ENCODE peak calls at places on chromosomes 1 and 21, in four cellular contexts. Z, O, N and G are unnamed samples.

GRCh38 chr21:38291875-38292274 is 35.1 kb downstream of the KCNJ15 start:
- DNase-seq in Z (no peak), O (no peak), N (no peak), G (no peak)

GRCh38 chr1:32337855-32338636 is 2.0 kb upstream of the MARCKSL1 start:
- DNase-seq in Z (peak; percentile 83), O (no peak), N (no peak), G (no peak)

GRCh38 chr1:30737357-30738039 is 14.1 kb upstream of the MATN1 start:
- DNase-seq in Z (no peak), O (no peak), N (no peak), G (no peak)

GRCh38 chr1:199821029-199821779 is 206.3 kb upstream of the NR5A2 start:
- DNase-seq in Z (no peak), O (no peak), N (no peak), G (no peak)

GRCh38 chr1:62612770-62613169 is 15.4 kb downstream of the ANGPTL3 start:
- DNase-seq in Z (no peak), O (no peak), N (no peak), G (no peak)

GRCh38 chr1:38865112-38865715 is 5.6 kb upstream of the RRAGC start:
- DNase-seq in Z (no peak), O (no peak), N (no peak), G (no peak)

GRCh38 chr1:75725256-75725655 is 747 bp downstream of the ACADM start:
- DNase-seq in Z (no peak), O (no peak), N (no peak), G (no peak)

GRCh38 chr1:98555814-98556213 is 105.7 kb upstream of the SNX7 start:
- DNase-seq in Z (no peak), O (no peak), N (no peak), G (no peak)

GRCh38 chr21:26964379-26964778 is 2.5 kb downstream of the ADAMTS5 start:
- DNase-seq in Z (no peak), O (no peak), N (peak; percentile 40), G (peak; percentile 56)

GRCh38 chr1:234656981-234657651 is 47.1 kb upstream of the IRF2BP2 start:
- DNase-seq in Z (no peak), O (no peak), N (peak; percentile 46), G (peak; percentile 59)